ENCODE peak calls at places on chromosomes 16 and 17, in six cellular contexts. W is fibroblast of the conjunctiva; M is Right ventricle myocardium superior; H is stimulated activated CD8-positive, alpha-beta memory T cell treated with anti-CD3 and anti-CD28 coated beads, Interleukin-15, amount 100 ng/mL, for 1 hour; V is GM03348; R is stromal cell of bone marrow. X is an unnamed sample.

GRCh38 chr16:66751135-66751991 is at the start of gene DYNC1LI2:
- DNase-seq in W (peak; percentile 28), M (peak; percentile 89), H (peak; percentile 58), V (peak; percentile 99), R (peak; percentile 51), X (peak; percentile 24)

GRCh38 chr16:58462089-58462488 is 37.9 kb upstream of the NDRG4 start:
- DNase-seq in W (no peak), M (no peak), H (no peak), V (no peak), R (no peak), X (no peak)

GRCh38 chr17:79246226-79246794 is 171.7 kb downstream of the ENGASE start:
- DNase-seq in W (no peak), M (no peak), H (no peak), V (no peak), R (no peak), X (no peak)

GRCh38 chr17:27540300-27541105 is 84.3 kb downstream of the KSR1 start:
- DNase-seq in W (peak; percentile 88), M (peak; percentile 88), H (no peak), V (peak; percentile 88), R (peak; percentile 90), X (peak; percentile 99)

GRCh38 chr16:73171380-73171779 is 123.5 kb upstream of the ZFHX3 start:
- DNase-seq in W (no peak), M (no peak), H (no peak), V (no peak), R (no peak), X (no peak)

GRCh38 chr17:6381052-6381451 is 53.9 kb downstream of the AIPL1 start:
- DNase-seq in W (no peak), M (no peak), H (no peak), V (no peak), R (no peak), X (no peak)

GRCh38 chr16:21159281-21159951 is 942 bp downstream of the LDAF1 start:
- DNase-seq in W (no peak), M (peak; percentile 66), H (no peak), V (peak; percentile 47), R (no peak), X (no peak)

GRCh38 chr17:48726182-48726915 is 2.2 kb downstream of the HOXB13 start:
- DNase-seq in W (no peak), M (no peak), H (no peak), V (no peak), R (no peak), X (no peak)

GRCh38 chr17:37273419-37274051 is 102.2 kb upstream of the C17orf78 start:
- DNase-seq in W (peak; percentile 64), M (no peak), H (no peak), V (peak; percentile 40), R (peak; percentile 13), X (no peak)

GRCh38 chr16:88649924-88650748 is 717 bp downstream of the CYBA start:
- DNase-seq in W (no peak), M (peak; percentile 70), H (no peak), V (peak; percentile 78), R (no peak), X (no peak)

GRCh38 chr17:53516643-53517042 is 306.1 kb upstream of the KIF2B start:
- DNase-seq in W (no peak), M (no peak), H (no peak), V (peak; percentile 4), R (no peak), X (peak; percentile 19)

GRCh38 chr16:4688674-4689045 is 4.7 kb upstream of the NUDT16L1 start:
- DNase-seq in W (no peak), M (no peak), H (no peak), V (no peak), R (no peak), X (no peak)

X was measured in astrocyte of the cerebellum.